ENCODE peak calls at places on chromosome 2, in seven cellular contexts. L is K562, N is SK-N-SH, M is GM12891, J is GM12878, K is H1, G is HepG2. P is an unnamed sample.

GRCh38 chr2:29603341-29603740 is 318.0 kb downstream of the ALK start:
- DNase-seq in M (no peak), N (no peak), J (no peak), K (peak; percentile 23), L (no peak), G (no peak), P (no peak)

GRCh38 chr2:181952413-181953226 is 33.0 kb upstream of the PPP1R1C start:
- DNase-seq in K (no peak), J (no peak), G (no peak), N (no peak), M (no peak), L (no peak), P (no peak)

GRCh38 chr2:119836455-119837142 is 76.9 kb downstream of the PTPN4 start:
- DNase-seq in N (peak; percentile 9), G (no peak), J (no peak), L (no peak), K (no peak), M (no peak), P (no peak)

GRCh38 chr2:161576421-161576820 is 47.8 kb upstream of the SLC4A10 start:
- DNase-seq in K (peak; percentile 46), N (peak; percentile 39), G (peak; percentile 68), J (no peak), L (no peak), M (peak; percentile 18), P (no peak)

GRCh38 chr2:109452318-109453305 is 161.2 kb downstream of the SEPTIN10 start:
- DNase-seq in G (no peak), N (peak; percentile 10), K (no peak), M (no peak), J (no peak), L (no peak), P (no peak)

GRCh38 chr2:48940606-48941005 is 185.1 kb upstream of the LHCGR start:
- DNase-seq in G (no peak), K (no peak), J (no peak), L (no peak), M (no peak), N (peak; percentile 30), P (no peak)

GRCh38 chr2:198004173-198004572 is 199.8 kb downstream of the PLCL1 start:
- DNase-seq in K (no peak), M (no peak), J (no peak), G (no peak), N (no peak), L (no peak), P (no peak)

GRCh38 chr2:235979753-235980459 is 188.3 kb downstream of the GBX2 start:
- DNase-seq in G (no peak), L (no peak), J (no peak), M (no peak), N (no peak), K (no peak), P (no peak)

GRCh38 chr2:172179045-172179742 is 76.5 kb upstream of the DLX2 start:
- DNase-seq in N (no peak), G (no peak), K (no peak), L (no peak), J (no peak), M (no peak), P (no peak)

GRCh38 chr2:80050246-80050645 is 254.3 kb downstream of the LRRTM1 start:
- DNase-seq in M (no peak), L (no peak), N (peak; percentile 75), G (no peak), K (no peak), J (no peak), P (no peak)

GRCh38 chr2:181471783-181472182 is 14.6 kb downstream of the ITGA4 start:
- DNase-seq in M (no peak), K (no peak), J (no peak), L (no peak), G (no peak), N (no peak), P (no peak)

GRCh38 chr2:164030623-164031022 is 294.8 kb upstream of the FIGN start:
- DNase-seq in G (no peak), J (no peak), N (no peak), M (no peak), K (no peak), L (no peak), P (no peak)

GRCh38 chr2:163682695-163683094 is 53.1 kb downstream of the FIGN start:
- DNase-seq in J (no peak), M (no peak), K (no peak), N (no peak), L (no peak), G (peak; percentile 56), P (no peak)

GRCh38 chr2:79717364-79718007 is 204.6 kb downstream of the CTNNA2 start:
- DNase-seq in N (no peak), M (no peak), G (peak; percentile 13), J (no peak), K (peak; percentile 7), L (no peak), P (no peak)

GRCh38 chr2:75765798-75766197 is 55.1 kb upstream of the GCFC2 start:
- DNase-seq in M (no peak), L (no peak), G (no peak), N (no peak), J (no peak), K (no peak), P (no peak)

GRCh38 chr2:47964722-47965434 is 58.6 kb upstream of the FBXO11 start:
- DNase-seq in N (no peak), M (no peak), K (no peak), G (no peak), L (no peak), J (peak; percentile 1), P (no peak)

GRCh38 chr2:208466133-208466919 is 59.7 kb downstream of the PTH2R start:
- DNase-seq in M (peak; percentile 6), N (peak; percentile 34), K (peak; percentile 10), G (peak; percentile 61), J (no peak), L (peak; percentile 35), P (no peak)

GRCh38 chr2:119476301-119477117 is 44.9 kb downstream of the TMEM37 start:
- DNase-seq in M (peak; percentile 83), J (no peak), K (peak; percentile 67), N (peak; percentile 87), L (peak; percentile 87), G (peak; percentile 79), P (peak; percentile 68)

GRCh38 chr2:45938649-45939511 is 287.4 kb downstream of the PRKCE start:
- DNase-seq in N (no peak), K (no peak), M (no peak), J (no peak), G (peak; percentile 78), L (no peak), P (no peak)

GRCh38 chr2:148874868-148875341 is at the start of gene KIF5C:
- DNase-seq in G (peak; percentile 52), N (peak; percentile 96), L (peak; percentile 99), K (peak; percentile 83), J (peak; percentile 15), M (peak; percentile 91), P (peak; percentile 83)

GRCh38 chr2:124683536-124684407 is 658.7 kb downstream of the CNTNAP5 start:
- DNase-seq in G (no peak), J (no peak), M (no peak), L (no peak), K (no peak), N (no peak), P (no peak)

GRCh38 chr2:234478121-234478858 is 18.6 kb downstream of the ARL4C start:
- DNase-seq in G (no peak), M (no peak), J (no peak), N (no peak), K (no peak), L (no peak), P (no peak)

GRCh38 chr2:204470178-204470620 is 75.1 kb upstream of the PARD3B start:
- DNase-seq in L (no peak), M (no peak), N (no peak), K (no peak), J (no peak), G (no peak), P (no peak)

GRCh38 chr2:190837417-190837816 is 43.2 kb upstream of the GLS start:
- DNase-seq in N (no peak), L (no peak), M (no peak), K (no peak), J (no peak), G (no peak), P (no peak)

DNA sequence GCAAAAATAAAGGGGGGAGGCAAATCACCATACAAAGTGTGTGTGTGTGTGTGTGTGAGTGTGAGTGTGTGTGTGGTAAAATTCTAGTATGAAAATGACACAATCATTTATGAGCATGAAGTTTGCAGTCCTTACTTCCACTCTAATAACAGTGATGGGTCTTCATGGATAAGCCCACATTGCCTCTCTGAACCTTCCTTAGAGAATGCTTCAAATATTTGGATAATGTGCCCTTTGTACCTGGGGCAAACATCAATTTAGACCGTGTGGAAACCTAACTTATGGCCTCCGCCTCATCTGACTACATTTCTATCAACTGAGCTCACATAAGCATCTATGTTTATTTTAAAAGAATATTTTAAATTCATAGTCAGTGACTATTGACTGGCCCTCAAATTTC is 3.7 kb downstream of the SCN9A start:
- DNase-seq in K (no peak), N (no peak), L (no peak), M (no peak), J (no peak), G (peak; percentile 99), P (no peak)
- TF ChIP-seq TAF1 in K (no peak), N (no peak), L (no peak), M (no peak), J (no peak), G (no peak), P (no peak)

GRCh38 chr2:55391615-55392242 is 27.9 kb downstream of the CCDC88A start:
- DNase-seq in J (no peak), L (peak; percentile 11), K (no peak), N (peak; percentile 17), G (no peak), M (no peak), P (no peak)
- TF ChIP-seq TAF1 in J (no peak), L (no peak), K (no peak), N (no peak), G (no peak), M (no peak), P (no peak)

GRCh38 chr2:140177081-140177480 is 1396.9 kb upstream of the NXPH2 start:
- DNase-seq in N (no peak), M (no peak), L (no peak), J (no peak), G (no peak), K (no peak), P (no peak)

GRCh38 chr2:140183056-140183765 is 1403.0 kb upstream of the NXPH2 start:
- DNase-seq in G (no peak), K (no peak), L (no peak), J (no peak), M (no peak), N (no peak), P (no peak)

GRCh38 chr2:140173790-140174189 is 1393.6 kb upstream of the NXPH2 start:
- DNase-seq in M (no peak), K (no peak), L (no peak), J (no peak), N (no peak), G (no peak), P (no peak)

GRCh38 chr2:140178224-140178623 is 1398.0 kb upstream of the NXPH2 start:
- DNase-seq in J (no peak), M (no peak), N (no peak), G (no peak), K (no peak), L (no peak), P (no peak)
- TF ChIP-seq TAF1 in J (no peak), M (no peak), N (no peak), G (no peak), K (no peak), L (no peak), P (no peak)

DNA sequence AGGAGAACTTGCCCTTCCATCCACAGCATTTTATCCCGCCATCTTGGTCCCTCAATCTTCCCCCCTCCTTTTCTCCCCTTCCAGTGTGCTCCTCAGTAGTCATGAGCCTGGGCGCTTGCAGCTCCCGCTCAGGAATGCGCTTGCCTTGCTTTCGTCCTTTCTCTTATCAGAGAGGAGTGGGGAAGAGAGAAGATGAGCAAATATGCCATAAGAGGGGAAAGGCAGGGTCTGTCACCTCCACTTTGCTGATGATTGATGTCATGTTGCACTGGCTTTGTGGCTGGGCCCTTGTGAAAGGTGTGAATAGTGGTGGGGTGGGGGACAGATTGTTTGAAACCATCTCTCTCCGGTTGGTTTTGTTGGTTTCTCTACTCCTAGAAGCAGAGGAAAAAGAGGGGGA is 569.3 kb downstream of the TNS1 start:
- DNase-seq in L (no peak), K (no peak), J (no peak), N (no peak), G (no peak), M (no peak), P (no peak)
- TF ChIP-seq TAF1 in L (no peak), K (no peak), J (no peak), N (no peak), G (no peak), M (no peak), P (no peak)